ENCODE peak calls at places on chromosomes 2 and 18, in four cellular contexts. L, J, F and X are unnamed samples.

GRCh38 chr2:218886461-218886947 is 5.9 kb downstream of the WNT10A start:
- DNase-seq in L (no peak), J (no peak), F (no peak), X (no peak)

GRCh38 chr2:132911726-132912724 is 242.0 kb upstream of the LYPD1 start:
- DNase-seq in L (peak; percentile 54), J (no peak), F (no peak), X (no peak)

GRCh38 chr2:233981574-233982420 is 64.6 kb downstream of the TRPM8 start:
- DNase-seq in L (no peak), J (no peak), F (no peak), X (no peak)

GRCh38 chr2:24613154-24613814 is 122.2 kb downstream of the NCOA1 start:
- DNase-seq in L (no peak), J (no peak), F (no peak), X (no peak)

GRCh38 chr18:21272016-21272582 is 30.1 kb downstream of the GREB1L start:
- DNase-seq in L (no peak), J (no peak), F (no peak), X (no peak)

GRCh38 chr18:21960189-21960588 is 209.2 kb upstream of the GATA6 start:
- DNase-seq in L (no peak), J (no peak), F (no peak), X (no peak)

GRCh38 chr2:222869252-222869560 is 8.4 kb downstream of the ACSL3 start:
- DNase-seq in L (no peak), J (no peak), F (no peak), X (no peak)

GRCh38 chr18:48519431-48520100 is 19.3 kb upstream of the CTIF start:
- DNase-seq in L (no peak), J (no peak), F (no peak), X (no peak)

GRCh38 chr2:91974401-91975129 is 2896.7 kb upstream of the TEKT4 start:
- DNase-seq in L (no peak), J (no peak), F (no peak), X (no peak)

GRCh38 chr2:166487082-166487654 is 6.9 kb downstream of the SCN7A start:
- DNase-seq in L (no peak), J (no peak), F (no peak), X (no peak)

GRCh38 chr18:58863539-58864145 is 1.0 kb upstream of the ZNF532 start:
- DNase-seq in L (peak; percentile 67), J (peak; percentile 79), F (no peak), X (no peak)

GRCh38 chr2:178513876-178514275 is 33.6 kb downstream of the PLEKHA3 start:
- DNase-seq in L (no peak), J (no peak), F (no peak), X (no peak)

GRCh38 chr2:226117506-226118065 is 682.0 kb downstream of the IRS1 start:
- DNase-seq in L (no peak), J (no peak), F (no peak), X (no peak)

GRCh38 chr2:143581989-143582719 is 452.9 kb downstream of the ARHGAP15 start:
- DNase-seq in L (no peak), J (no peak), F (no peak), X (no peak)

GRCh38 chr2:165369936-165370296 is 99.6 kb upstream of the CSRNP3 start:
- DNase-seq in L (no peak), J (no peak), F (no peak), X (no peak)

GRCh38 chr2:234256516-234256915 is 206.0 kb downstream of the SPP2 start:
- DNase-seq in L (no peak), J (no peak), F (no peak), X (no peak)

GRCh38 chr2:172256886-172257285 is 154.2 kb upstream of the DLX2 start:
- DNase-seq in L (no peak), J (no peak), F (no peak), X (no peak)

GRCh38 chr2:106032676-106033075 is 161.4 kb downstream of the UXS1 start:
- DNase-seq in L (no peak), J (no peak), F (no peak), X (no peak)

GRCh38 chr2:23916727-23917458 is 10.0 kb downstream of the ATAD2B start:
- DNase-seq in L (no peak), J (no peak), F (no peak), X (no peak)

GRCh38 chr2:196479350-196479749 is 160.2 kb upstream of the CCDC150 start:
- DNase-seq in L (no peak), J (no peak), F (no peak), X (no peak)

GRCh38 chr2:34307636-34308035 is 708.5 kb upstream of the FAM98A start:
- DNase-seq in L (no peak), J (no peak), F (no peak), X (no peak)

GRCh38 chr2:241226723-241227634 is 38.5 kb downstream of the ANO7 start:
- DNase-seq in L (no peak), J (peak; percentile 43), F (no peak), X (no peak)

GRCh38 chr18:33097126-33097525 is 324.3 kb upstream of the KLHL14 start:
- DNase-seq in L (no peak), J (peak; percentile 43), F (no peak), X (no peak)

GRCh38 chr18:55552498-55553189 is 35.3 kb downstream of the TCF4 start:
- DNase-seq in L (no peak), J (no peak), F (no peak), X (no peak)

GRCh38 chr2:8197825-8198224 is 484.0 kb upstream of the ID2 start:
- DNase-seq in L (no peak), J (no peak), F (no peak), X (no peak)

GRCh38 chr18:46677609-46678470 is 20.8 kb upstream of the LOXHD1 start:
- DNase-seq in L (peak; percentile 58), J (no peak), F (no peak), X (no peak)

GRCh38 chr18:3758531-3758930 is 308.6 kb downstream of the TGIF1 start:
- DNase-seq in L (no peak), J (no peak), F (no peak), X (no peak)

GRCh38 chr2:234873828-234874173 is 78.0 kb upstream of the SH3BP4 start:
- DNase-seq in L (no peak), J (no peak), F (no peak), X (no peak)

GRCh38 chr2:7084601-7085000 is 167.4 kb downstream of the RNF144A start:
- DNase-seq in L (no peak), J (no peak), F (no peak), X (no peak)

GRCh38 chr2:105789745-105790466 is 45.2 kb downstream of the NCK2 start:
- DNase-seq in L (peak; percentile 91), J (no peak), F (peak; percentile 47), X (peak; percentile 54)

GRCh38 chr2:20451346-20451745 is 4.5 kb downstream of the RHOB start:
- DNase-seq in L (peak; percentile 61), J (no peak), F (no peak), X (no peak)

GRCh38 chr2:177602611-177603164 is 210.1 kb downstream of the AGPS start:
- DNase-seq in L (no peak), J (no peak), F (no peak), X (no peak)

DNA sequence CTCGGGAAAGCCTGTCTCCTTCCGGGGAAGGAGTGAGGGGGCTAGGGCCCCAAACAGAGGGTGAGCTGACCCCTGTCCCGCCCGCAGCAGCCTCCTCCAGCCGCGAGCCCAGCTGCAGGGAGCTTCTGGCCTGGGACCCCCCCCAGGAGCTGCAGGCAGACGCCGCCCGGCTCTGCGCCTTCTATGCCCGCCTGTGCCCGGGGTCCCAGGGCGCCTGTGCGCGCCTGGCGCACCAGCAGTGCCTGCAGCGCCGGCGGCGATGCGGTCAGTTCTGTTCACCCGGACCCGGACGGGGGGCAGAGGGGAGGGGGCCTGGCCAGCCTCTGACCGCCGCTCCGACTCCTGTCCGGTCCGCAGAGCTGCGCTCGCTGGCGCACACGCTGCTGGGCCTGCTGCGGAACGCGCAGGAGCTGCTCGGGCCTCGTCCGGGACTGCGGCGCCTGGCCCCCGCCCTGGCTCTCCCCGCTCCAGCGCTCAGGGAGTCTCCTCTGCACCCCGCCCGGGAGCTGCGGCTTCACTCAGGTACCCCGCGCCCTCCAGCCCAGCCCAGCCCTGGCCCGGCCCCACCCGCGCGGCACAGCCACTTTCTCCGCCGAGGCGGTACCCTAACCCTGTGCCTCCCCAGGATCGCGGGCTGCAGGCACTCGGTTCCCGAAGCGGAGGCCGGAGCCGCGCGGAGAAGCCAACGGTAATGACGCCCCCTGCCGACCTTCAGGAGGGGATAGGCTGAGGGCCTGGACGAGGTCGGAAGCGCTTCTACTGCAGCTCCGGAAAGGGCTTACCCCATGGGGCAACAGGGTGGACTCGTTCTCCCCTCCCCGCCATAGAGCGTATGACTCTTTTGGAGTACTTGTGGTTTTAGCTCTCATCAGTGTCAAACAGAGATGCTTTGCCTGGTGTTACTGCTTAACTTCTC is 2.0 kb upstream of the CHRND start:
- DNase-seq in L (no peak), J (no peak), F (no peak), X (no peak)
- TF ChIP-seq CTCF in L (no peak), J (no peak), F (no peak), X (no peak)

GRCh38 chr2:127649100-127649611 is 3.2 kb downstream of the GPR17 start:
- DNase-seq in L (no peak), J (peak; percentile 53), F (no peak), X (no peak)

GRCh38 chr2:127649684-127650040 is 3.7 kb downstream of the GPR17 start:
- DNase-seq in L (peak; percentile 90), J (peak; percentile 77), F (no peak), X (peak; percentile 64)

GRCh38 chr2:127651381-127651809 is 5.4 kb downstream of the GPR17 start:
- DNase-seq in L (no peak), J (peak; percentile 52), F (no peak), X (no peak)

GRCh38 chr2:127650785-127651380 is 4.9 kb downstream of the GPR17 start:
- DNase-seq in L (no peak), J (peak; percentile 45), F (no peak), X (no peak)

GRCh38 chr2:127650041-127650784 is 4.3 kb downstream of the GPR17 start:
- DNase-seq in L (no peak), J (peak; percentile 51), F (no peak), X (no peak)
- H3K4me1 ChIP-seq in L (peaks cover 9% of the 10 kb centered on the region), J (no peaks in the 10 kb centered on the region), F (peaks cover 18% of the 10 kb centered on the region), X (peaks cover 43% of the 10 kb centered on the region)

GRCh38 chr2:37713258-37713700 is 41.8 kb upstream of the CDC42EP3 start:
- DNase-seq in L (no peak), J (no peak), F (no peak), X (no peak)
- H3K4me3 ChIP-seq in L (no peak overlapping the region), J (no peak overlapping the region), F (no peak overlapping the region), X (no peak overlapping the region)

DNA sequence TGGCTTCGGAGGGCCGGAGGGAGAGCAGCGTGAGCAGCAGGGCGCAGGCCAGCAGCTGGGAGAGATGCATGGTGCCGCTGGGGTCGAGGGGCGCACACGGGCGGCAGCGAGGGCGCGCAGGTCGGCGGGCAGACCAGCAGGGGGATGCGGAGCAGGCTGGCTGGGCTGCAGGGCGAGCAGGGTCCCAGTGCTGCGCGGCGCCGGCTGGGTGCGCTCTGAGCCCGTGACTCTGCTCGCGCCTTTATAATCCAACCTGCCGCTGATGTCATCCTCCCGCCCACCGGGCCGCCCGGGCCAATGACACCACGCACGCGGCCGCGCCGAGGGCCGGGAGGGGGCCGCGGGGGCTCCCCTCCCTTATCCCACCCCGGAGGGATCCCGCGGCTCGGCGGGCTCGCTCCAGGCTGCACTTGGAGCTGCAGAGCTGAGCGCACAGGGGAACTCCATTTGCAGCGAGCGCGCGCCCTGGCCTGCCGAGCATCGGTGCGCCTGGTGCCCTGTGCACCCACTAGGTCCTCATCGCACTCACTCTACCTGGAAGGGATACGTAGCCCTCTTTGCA is at the start of gene NPPC:
- DNase-seq in L (no peak), J (no peak), F (no peak), X (no peak)
- TF ChIP-seq CTCF in L (no peak), J (peak; percentile 4), F (no peak), X (no peak)